ENCODE peak calls at places on chromosome 5, in ten cellular contexts. A is fibroblast of the aortic adventitia, B is aorta, D is choroid plexus epithelial cell, R is lower lobe of right lung, T is fibroblast of lung, Z is PC-3, G is HL-60, K is left lung, W is psoas muscle. Y is an unnamed sample.

GRCh38 chr5:308672-309271 is 12.7 kb upstream of the AHRR start:
- DNase-seq in A (peak; percentile 63), B (no peak), D (peak; percentile 73), R (no peak), T (peak; percentile 42), Z (peak; percentile 83), G (no peak), K (no peak), W (no peak), Y (no peak)

GRCh38 chr5:52148679-52149078 is 639.0 kb upstream of the ITGA1 start:
- DNase-seq in A (no peak), B (no peak), D (no peak), R (no peak), T (no peak), Z (no peak), G (no peak), K (no peak), W (no peak), Y (no peak)

GRCh38 chr5:87267574-87268125 is at the start of gene RASA1:
- DNase-seq in A (peak; percentile 87), B (peak; percentile 97), D (peak; percentile 90), R (peak; percentile 96), T (peak; percentile 88), Z (peak; percentile 98), G (peak; percentile 65), K (peak; percentile 96), W (peak; percentile 95), Y (peak; percentile 98)

GRCh38 chr5:149257875-149258705 is 13.6 kb upstream of the AFAP1L1 start:
- DNase-seq in A (peak; percentile 35), B (no peak), D (peak; percentile 51), R (no peak), T (peak; percentile 48), Z (peak; percentile 32), G (no peak), K (no peak), W (no peak), Y (no peak)

GRCh38 chr5:131163315-131164119 is 1.5 kb downstream of the HINT1 start:
- DNase-seq in A (peak; percentile 56), B (no peak), D (peak; percentile 59), R (no peak), T (peak; percentile 48), Z (peak; percentile 30), G (no peak), K (no peak), W (no peak), Y (peak; percentile 29)

GRCh38 chr5:96209829-96210228 is 223.2 kb downstream of the PCSK1 start:
- DNase-seq in A (peak; percentile 84), B (no peak), D (peak; percentile 66), R (no peak), T (peak; percentile 68), Z (peak; percentile 77), G (no peak), K (no peak), W (no peak), Y (no peak)

GRCh38 chr5:142197098-142197497 is 88.5 kb downstream of the NDFIP1 start:
- DNase-seq in A (no peak), B (no peak), D (peak; percentile 37), R (no peak), T (no peak), Z (no peak), G (no peak), K (no peak), W (no peak), Y (no peak)

GRCh38 chr5:43422143-43422542 is 10.0 kb upstream of the CCL28 start:
- DNase-seq in A (peak; percentile 81), B (no peak), D (peak; percentile 91), R (no peak), T (no peak), Z (peak; percentile 77), G (no peak), K (no peak), W (no peak), Y (no peak)

GRCh38 chr5:115709585-115709984 is 83.7 kb upstream of the TMED7 start:
- DNase-seq in A (no peak), B (no peak), D (no peak), R (no peak), T (no peak), Z (no peak), G (no peak), K (no peak), W (peak; percentile 11), Y (no peak)

GRCh38 chr5:171492781-171493180 is 73.3 kb downstream of the FGF18 start:
- DNase-seq in A (peak; percentile 93), B (no peak), D (no peak), R (no peak), T (no peak), Z (no peak), G (no peak), K (no peak), W (no peak), Y (no peak)

GRCh38 chr5:125578551-125578950 is 832.1 kb upstream of the ZNF608 start:
- DNase-seq in A (no peak), B (no peak), D (no peak), R (no peak), T (no peak), Z (no peak), G (no peak), K (no peak), W (no peak), Y (no peak)

GRCh38 chr5:156920042-156920860 is 42.8 kb downstream of the TIMD4 start:
- DNase-seq in A (no peak), B (no peak), D (no peak), R (no peak), T (no peak), Z (peak; percentile 22), G (no peak), K (no peak), W (no peak), Y (no peak)

GRCh38 chr5:78747703-78748359 is 99.3 kb upstream of the LHFPL2 start:
- DNase-seq in A (peak; percentile 87), B (no peak), D (peak; percentile 90), R (no peak), T (peak; percentile 90), Z (no peak), G (no peak), K (no peak), W (no peak), Y (no peak)

GRCh38 chr5:80508844-80509243 is 20.9 kb downstream of the FAM151B start:
- DNase-seq in A (no peak), B (no peak), D (no peak), R (no peak), T (no peak), Z (no peak), G (no peak), K (no peak), W (no peak), Y (no peak)

GRCh38 chr5:102211165-102211564 is 84.9 kb downstream of the SLCO4C1 start:
- DNase-seq in A (no peak), B (no peak), D (no peak), R (no peak), T (no peak), Z (no peak), G (peak; percentile 16), K (no peak), W (no peak), Y (no peak)

GRCh38 chr5:143101740-143102386 is 301.6 kb downstream of the NR3C1 start:
- DNase-seq in A (peak; percentile 3), B (no peak), D (no peak), R (no peak), T (no peak), Z (no peak), G (no peak), K (no peak), W (no peak), Y (no peak)

DNA sequence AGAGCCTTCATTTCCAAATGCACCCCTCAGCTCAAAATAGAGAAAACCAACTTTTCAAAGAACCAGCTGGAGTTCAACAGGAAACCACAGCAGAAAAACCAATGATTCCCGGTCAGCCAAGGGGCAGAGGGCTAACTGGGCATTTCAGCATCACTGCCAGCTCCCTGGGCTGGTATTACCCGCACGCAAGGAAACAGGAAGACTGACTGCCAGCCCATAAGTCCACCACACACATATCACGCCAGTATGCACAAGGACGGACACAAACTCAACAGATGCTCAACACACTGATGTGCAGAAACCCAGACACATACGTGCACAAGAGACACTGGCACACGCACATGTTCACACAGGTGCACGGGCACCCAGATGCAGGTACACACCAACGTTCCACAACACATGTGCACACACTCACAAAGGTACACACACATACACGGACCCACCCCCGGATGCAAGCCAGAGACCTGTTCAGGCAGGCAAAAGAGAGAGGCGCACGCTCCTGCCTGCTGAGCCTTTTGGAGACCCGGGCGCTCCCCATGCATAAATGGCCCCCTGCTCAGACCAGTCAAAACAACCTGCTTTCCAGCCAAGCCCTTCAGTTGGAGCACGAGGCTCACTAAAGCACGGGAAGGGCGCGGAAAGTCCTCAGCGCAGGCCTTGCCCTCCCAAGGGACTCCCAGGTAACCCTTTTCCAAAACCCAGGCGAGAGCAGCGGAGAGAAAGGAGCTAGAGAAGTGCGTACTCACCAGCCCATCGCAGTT is 2.1 kb downstream of the ADAMTS2 start:
- DNase-seq in A (peak; percentile 16), B (no peak), D (no peak), R (peak; percentile 35), T (no peak), Z (no peak), G (no peak), K (no peak), W (no peak), Y (no peak)
- H3K4me3 ChIP-seq in A (peak overlapping the region; percentile 86), B (no peak overlapping the region), D (peak overlapping the region; percentile 81), R (peak overlapping the region; percentile 61), T (peak overlapping the region; percentile 96), Z (no peak overlapping the region), G (no peak overlapping the region), K (peak overlapping the region; percentile 39), W (peak overlapping the region; percentile 73), Y (no peak overlapping the region)

GRCh38 chr5:39209924-39210323 is 9.4 kb downstream of the FYB1 start:
- DNase-seq in A (no peak), B (peak; percentile 55), D (no peak), R (no peak), T (no peak), Z (no peak), G (no peak), K (no peak), W (no peak), Y (peak; percentile 60)
- H3K4me3 ChIP-seq in A (no peak overlapping the region), B (no peak overlapping the region), D (no peak overlapping the region), R (no peak overlapping the region), T (no peak overlapping the region), Z (no peak overlapping the region), G (no peak overlapping the region), K (no peak overlapping the region), W (no peak overlapping the region), Y (no peak overlapping the region)

DNA sequence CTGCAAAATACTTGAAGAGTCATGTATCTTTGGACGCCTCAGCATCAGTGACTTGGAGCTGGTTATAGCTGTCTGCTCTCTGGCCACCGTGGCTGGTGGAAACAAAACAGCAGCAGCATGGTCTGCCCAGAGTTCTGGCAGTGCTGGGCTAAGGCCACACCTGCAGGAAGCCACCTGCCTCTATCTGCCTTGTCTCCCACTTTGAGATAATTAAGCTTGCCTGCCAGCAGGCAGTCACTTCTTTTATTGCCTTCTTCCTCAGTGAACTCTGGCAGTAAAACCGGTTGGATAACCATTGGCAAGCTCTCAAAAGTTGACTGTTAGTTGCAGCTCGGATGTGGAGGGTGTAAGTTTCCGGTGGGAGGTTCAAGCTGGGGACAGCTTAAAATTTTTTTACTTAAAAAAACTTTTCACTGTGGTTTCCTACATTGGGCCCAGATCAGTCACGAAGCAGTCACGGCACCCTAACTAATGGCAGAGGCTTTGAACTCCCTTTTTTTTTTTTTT is 4.9 kb downstream of the SMIM3 start:
- DNase-seq in A (peak; percentile 96), B (peak; percentile 83), D (peak; percentile 93), R (no peak), T (peak; percentile 93), Z (peak; percentile 97), G (peak; percentile 52), K (peak; percentile 62), W (peak; percentile 39), Y (peak; percentile 80)
- H3K4me3 ChIP-seq in A (peak overlapping the region; percentile 33), B (no peak overlapping the region), D (peak overlapping the region; percentile 21), R (peak overlapping the region; percentile 17), T (peak overlapping the region; percentile 11), Z (peak overlapping the region; percentile 41), G (no peak overlapping the region), K (no peak overlapping the region), W (peak overlapping the region; percentile 39), Y (no peak overlapping the region)

GRCh38 chr5:139394123-139394653 is 716 bp downstream of the PROB1 start:
- DNase-seq in A (no peak), B (no peak), D (peak; percentile 59), R (no peak), T (peak; percentile 46), Z (no peak), G (no peak), K (no peak), W (peak; percentile 81), Y (peak; percentile 77)
- H3K4me3 ChIP-seq in A (peak overlapping the region; percentile 22), B (peak overlapping the region; percentile 9), D (peak overlapping the region; percentile 59), R (peak overlapping the region; percentile 65), T (peak overlapping the region; percentile 51), Z (no peak overlapping the region), G (no peak overlapping the region), K (peak overlapping the region; percentile 35), W (peak overlapping the region; percentile 93), Y (no peak overlapping the region)